ENCODE peak calls at places on chromosomes 2 and 18, in nine cellular contexts. I is osteocyte, R is AG09319, P is ovary, X is MCF 10A, U is B cell, K is AG09309, H is mesothelial cell of epicardium, G is AG10803. S is an unnamed sample.

GRCh38 chr2:20516646-20517341 is 69.9 kb downstream of the RHOB start:
- DNase-seq in I (no peak), R (no peak), P (no peak), X (no peak), U (no peak), K (no peak), H (no peak), G (peak; percentile 24), S (no peak)

GRCh38 chr2:23649819-23650218 is 264.8 kb downstream of the KLHL29 start:
- DNase-seq in I (no peak), R (no peak), P (no peak), X (peak; percentile 67), U (no peak), K (no peak), H (no peak), G (no peak), S (peak; percentile 57)

GRCh38 chr18:11872479-11873136 is 21.4 kb downstream of the CHMP1B start:
- DNase-seq in I (no peak), R (no peak), P (no peak), X (peak; percentile 73), U (peak; percentile 42), K (no peak), H (no peak), G (peak; percentile 31), S (peak; percentile 28)

GRCh38 chr2:65021709-65022108 is 32.5 kb downstream of the SLC1A4 start:
- DNase-seq in I (no peak), R (no peak), P (no peak), X (no peak), U (no peak), K (no peak), H (no peak), G (no peak), S (no peak)

GRCh38 chr18:79944126-79944731 is 7.2 kb downstream of the SLC66A2 start:
- DNase-seq in I (no peak), R (no peak), P (peak; percentile 62), X (no peak), U (no peak), K (no peak), H (no peak), G (no peak), S (peak; percentile 71)

GRCh38 chr2:223725494-223725893 is 111.9 kb downstream of the AP1S3 start:
- DNase-seq in I (peak; percentile 90), R (peak; percentile 76), P (peak; percentile 88), X (peak; percentile 97), U (no peak), K (peak; percentile 86), H (peak; percentile 73), G (peak; percentile 91), S (no peak)

GRCh38 chr2:130327703-130328527 is 14.8 kb upstream of the IMP4 start:
- DNase-seq in I (peak; percentile 84), R (no peak), P (no peak), X (peak; percentile 47), U (no peak), K (no peak), H (peak; percentile 64), G (peak; percentile 56), S (no peak)

GRCh38 chr2:21055451-21055850 is 11.6 kb upstream of the APOB start:
- DNase-seq in I (no peak), R (no peak), P (no peak), X (no peak), U (no peak), K (no peak), H (no peak), G (no peak), S (no peak)

GRCh38 chr2:26504002-26504401 is 26.1 kb upstream of the OTOF start:
- DNase-seq in I (no peak), R (no peak), P (no peak), X (no peak), U (no peak), K (no peak), H (no peak), G (no peak), S (no peak)

GRCh38 chr18:46468431-46469180 is 188.4 kb downstream of the LOXHD1 start:
- DNase-seq in I (no peak), R (no peak), P (no peak), X (no peak), U (no peak), K (no peak), H (no peak), G (no peak), S (no peak)

GRCh38 chr18:1094408-1094807 is 189.7 kb downstream of the ADCYAP1 start:
- DNase-seq in I (no peak), R (no peak), P (no peak), X (peak; percentile 57), U (no peak), K (no peak), H (no peak), G (peak; percentile 39), S (no peak)

GRCh38 chr18:11496561-11497172 is 112.7 kb upstream of the SLC35G4 start:
- DNase-seq in I (no peak), R (no peak), P (no peak), X (no peak), U (no peak), K (no peak), H (no peak), G (no peak), S (no peak)

GRCh38 chr2:71943238-71944182 is 204.2 kb downstream of the CYP26B1 start:
- DNase-seq in I (no peak), R (no peak), P (no peak), X (no peak), U (no peak), K (no peak), H (no peak), G (peak; percentile 64), S (no peak)

GRCh38 chr2:228657807-228658402 is 476.4 kb upstream of the SPHKAP start:
- DNase-seq in I (no peak), R (peak; percentile 20), P (no peak), X (peak; percentile 68), U (no peak), K (no peak), H (no peak), G (peak; percentile 49), S (no peak)

DNA sequence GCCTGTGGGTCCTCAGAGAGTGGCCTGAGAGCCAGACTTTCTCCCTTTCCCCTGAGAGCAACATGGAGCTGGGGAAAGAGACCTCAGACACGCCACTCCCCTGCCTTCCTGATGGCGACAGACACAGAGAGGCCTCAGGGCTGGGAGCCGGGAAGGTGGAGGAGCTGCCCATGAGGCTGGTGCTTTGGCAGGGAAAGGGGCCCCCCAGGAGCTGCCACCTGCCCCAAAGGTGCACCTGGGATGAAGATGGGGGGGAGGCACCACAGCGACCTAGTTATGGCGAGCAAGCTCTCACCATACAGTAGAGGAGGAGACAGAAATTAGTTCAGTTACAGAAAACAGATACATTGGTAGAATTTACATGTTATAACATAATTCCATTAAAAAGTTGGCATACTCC is 80.7 kb upstream of the PXDN start:
- DNase-seq in I (no peak), R (no peak), P (no peak), X (no peak), U (no peak), K (no peak), H (no peak), G (no peak), S (no peak)
- TF ChIP-seq CTCF in I (no peak), R (no peak), P (no peak), X (no peak), U (no peak), K (no peak), H (no peak), G (no peak), S (no peak)

GRCh38 chr18:39500320-39500719 is 1934.7 kb upstream of the CELF4 start:
- DNase-seq in I (no peak), R (no peak), P (no peak), X (no peak), U (no peak), K (no peak), H (no peak), G (no peak), S (no peak)
- TF ChIP-seq CTCF in I (no peak), R (no peak), P (no peak), X (no peak), U (no peak), K (no peak), H (no peak), G (no peak), S (no peak)

GRCh38 chr2:172997031-172997430 is 78.6 kb upstream of the MAP3K20 start:
- DNase-seq in I (no peak), R (no peak), P (no peak), X (no peak), U (no peak), K (no peak), H (no peak), G (peak; percentile 29), S (no peak)

GRCh38 chr2:172999641-173000387 is 75.8 kb upstream of the MAP3K20 start:
- DNase-seq in I (no peak), R (no peak), P (no peak), X (no peak), U (no peak), K (no peak), H (no peak), G (peak; percentile 54), S (no peak)

GRCh38 chr2:172996387-172996961 is 79.2 kb upstream of the MAP3K20 start:
- DNase-seq in I (no peak), R (no peak), P (no peak), X (peak; percentile 40), U (no peak), K (no peak), H (no peak), G (peak; percentile 44), S (no peak)

GRCh38 chr2:172995323-172996244 is 80.1 kb upstream of the MAP3K20 start:
- DNase-seq in I (no peak), R (peak; percentile 83), P (peak; percentile 52), X (peak; percentile 84), U (no peak), K (peak; percentile 83), H (no peak), G (peak; percentile 96), S (no peak)

GRCh38 chr2:172998547-172998946 is 77.1 kb upstream of the MAP3K20 start:
- DNase-seq in I (no peak), R (no peak), P (no peak), X (peak; percentile 4), U (no peak), K (no peak), H (no peak), G (peak; percentile 43), S (no peak)
- TF ChIP-seq CTCF in I (no peak), R (no peak), P (no peak), X (no peak), U (no peak), K (no peak), H (no peak), G (no peak), S (no peak)

GRCh38 chr2:205714058-205714776 is 31.9 kb downstream of the NRP2 start:
- DNase-seq in I (no peak), R (no peak), P (no peak), X (no peak), U (peak; percentile 58), K (no peak), H (no peak), G (peak; percentile 20), S (no peak)

GRCh38 chr2:205712983-205713531 is 30.8 kb downstream of the NRP2 start:
- DNase-seq in I (no peak), R (no peak), P (no peak), X (no peak), U (no peak), K (no peak), H (no peak), G (no peak), S (no peak)

GRCh38 chr2:205717999-205718398 is 35.7 kb downstream of the NRP2 start:
- DNase-seq in I (no peak), R (no peak), P (no peak), X (no peak), U (no peak), K (no peak), H (no peak), G (no peak), S (no peak)

GRCh38 chr2:205714789-205715411 is 32.6 kb downstream of the NRP2 start:
- DNase-seq in I (no peak), R (no peak), P (no peak), X (no peak), U (no peak), K (no peak), H (no peak), G (no peak), S (no peak)

GRCh38 chr2:205716126-205716525 is 33.8 kb downstream of the NRP2 start:
- DNase-seq in I (no peak), R (no peak), P (no peak), X (peak; percentile 26), U (no peak), K (no peak), H (no peak), G (no peak), S (peak; percentile 11)
- TF ChIP-seq CTCF in I (no peak), R (no peak), P (no peak), X (peak; percentile 26), U (no peak), K (peak; percentile 4), H (no peak), G (peak; percentile 7), S (no peak)